ENCODE peak calls at places on chromosomes 13 and 19, in eight cellular contexts. M is lower lobe of right lung; B is uterus; H is aorta; C is coronary artery; P is CD4-positive, CD25-positive, alpha-beta regulatory T cell; V is caudate nucleus; Q is fibroblast of lung. T is an unnamed sample.

GRCh38 chr13:31122143-31122542 is 39.6 kb downstream of the HSPH1 start:
- DNase-seq in M (no peak), B (no peak), H (no peak), C (no peak), P (no peak), V (no peak), Q (no peak), T (no peak)

GRCh38 chr13:101739382-101740178 is 287.1 kb downstream of the ITGBL1 start:
- DNase-seq in M (no peak), B (no peak), H (no peak), C (no peak), P (no peak), V (no peak), Q (no peak), T (no peak)

GRCh38 chr13:106348032-106348431 is 187.4 kb downstream of the EFNB2 start:
- DNase-seq in M (no peak), B (no peak), H (no peak), C (no peak), P (no peak), V (no peak), Q (peak), T (no peak)

GRCh38 chr13:95510950-95511349 is 41.6 kb upstream of the CLDN10 start:
- DNase-seq in M (no peak), B (no peak), H (no peak), C (no peak), P (no peak), V (no peak), Q (no peak), T (no peak)

GRCh38 chr13:62130016-62130970 is 714.6 kb upstream of the PCDH20 start:
- DNase-seq in M (no peak), B (no peak), H (no peak), C (no peak), P (no peak), V (no peak), Q (no peak), T (no peak)

GRCh38 chr13:98405107-98405571 is 171.8 kb downstream of the STK24 start:
- DNase-seq in M (no peak), B (no peak), H (no peak), C (no peak), P (no peak), V (no peak), Q (peak), T (no peak)

GRCh38 chr13:69565334-69565733 is 542.3 kb upstream of the ATXN8OS start:
- DNase-seq in M (no peak), B (no peak), H (no peak), C (no peak), P (no peak), V (no peak), Q (peak), T (no peak)

GRCh38 chr19:29696045-29696682 is 18.9 kb downstream of the C19orf12 start:
- DNase-seq in M (no peak), B (no peak), H (peak), C (peak), P (no peak), V (no peak), Q (no peak), T (no peak)

GRCh38 chr19:18460900-18461299 is 23.0 kb upstream of the ISYNA1 start:
- DNase-seq in M (no peak), B (no peak), H (no peak), C (no peak), P (no peak), V (no peak), Q (no peak), T (no peak)

GRCh38 chr19:35587326-35587725 is 1.4 kb downstream of the PMIS2 start:
- DNase-seq in M (no peak), B (no peak), H (no peak), C (no peak), P (no peak), V (no peak), Q (peak), T (no peak)

GRCh38 chr13:110640591-110641029 is 25.3 kb downstream of the NAXD start:
- DNase-seq in M (no peak), B (no peak), H (no peak), C (no peak), P (no peak), V (no peak), Q (peak), T (no peak)

GRCh38 chr13:48570225-48570828 is 37.4 kb upstream of the RCBTB2 start:
- DNase-seq in M (peak), B (no peak), H (peak), C (no peak), P (no peak), V (no peak), Q (no peak), T (no peak)

GRCh38 chr13:51782026-51782710 is 21.8 kb downstream of the DHRS12 start:
- DNase-seq in M (no peak), B (no peak), H (no peak), C (no peak), P (no peak), V (no peak), Q (no peak), T (no peak)

GRCh38 chr13:100525453-100526298 is 62.9 kb downstream of the GGACT start:
- DNase-seq in M (no peak), B (no peak), H (no peak), C (peak), P (no peak), V (no peak), Q (no peak), T (no peak)

GRCh38 chr19:3146677-3147100 is 10.9 kb downstream of the GNA15 start:
- DNase-seq in M (peak), B (no peak), H (peak), C (no peak), P (peak), V (no peak), Q (no peak), T (peak)

GRCh38 chr19:38394488-38394887 is 6.0 kb downstream of the SPRED3 start:
- DNase-seq in M (no peak), B (no peak), H (no peak), C (no peak), P (peak), V (no peak), Q (no peak), T (peak)

GRCh38 chr13:42553098-42554046 is 20.6 kb upstream of the TNFSF11 start:
- DNase-seq in M (no peak), B (no peak), H (no peak), C (no peak), P (no peak), V (no peak), Q (peak), T (no peak)

GRCh38 chr13:111947876-111948275 is 119.1 kb upstream of the SOX1 start:
- DNase-seq in M (no peak), B (no peak), H (no peak), C (no peak), P (no peak), V (no peak), Q (no peak), T (no peak)

GRCh38 chr19:33429891-33430673 is 56.6 kb downstream of the CEBPG start:
- DNase-seq in M (peak), B (no peak), H (peak), C (no peak), P (peak), V (no peak), Q (no peak), T (peak)

GRCh38 chr13:108597943-108598342 is 31.5 kb upstream of the MYO16 start:
- DNase-seq in M (no peak), B (no peak), H (no peak), C (no peak), P (no peak), V (no peak), Q (peak), T (no peak)

GRCh38 chr13:21106089-21106488 is 44.7 kb upstream of the LATS2 start:
- DNase-seq in M (no peak), B (no peak), H (no peak), C (no peak), P (no peak), V (no peak), Q (peak), T (no peak)

GRCh38 chr13:31310356-31310755 is 110.6 kb downstream of the B3GLCT start:
- DNase-seq in M (no peak), B (no peak), H (no peak), C (no peak), P (no peak), V (no peak), Q (no peak), T (no peak)

GRCh38 chr19:41927810-41928192 is 448 bp downstream of the ERFL start:
- DNase-seq in M (no peak), B (no peak), H (no peak), C (no peak), P (no peak), V (no peak), Q (no peak), T (no peak)

GRCh38 chr13:113656831-113657671 is 947 bp downstream of the ATP4B start:
- DNase-seq in M (peak), B (peak), H (peak), C (peak), P (no peak), V (no peak), Q (no peak), T (no peak)

GRCh38 chr13:73248711-73249580 is 190.1 kb downstream of the KLF5 start:
- DNase-seq in M (no peak), B (no peak), H (no peak), C (no peak), P (no peak), V (no peak), Q (peak), T (no peak)

GRCh38 chr19:56866563-56866962 is 26.0 kb upstream of the PEG3 start:
- DNase-seq in M (no peak), B (peak), H (no peak), C (no peak), P (no peak), V (no peak), Q (no peak), T (no peak)

GRCh38 chr19:48499352-48500090 is 12.1 kb downstream of the LMTK3 start:
- DNase-seq in M (no peak), B (no peak), H (no peak), C (no peak), P (no peak), V (no peak), Q (no peak), T (no peak)

GRCh38 chr13:71320452-71320851 is 546.6 kb downstream of the DACH1 start:
- DNase-seq in M (no peak), B (no peak), H (no peak), C (no peak), P (peak), V (no peak), Q (no peak), T (no peak)

DNA sequence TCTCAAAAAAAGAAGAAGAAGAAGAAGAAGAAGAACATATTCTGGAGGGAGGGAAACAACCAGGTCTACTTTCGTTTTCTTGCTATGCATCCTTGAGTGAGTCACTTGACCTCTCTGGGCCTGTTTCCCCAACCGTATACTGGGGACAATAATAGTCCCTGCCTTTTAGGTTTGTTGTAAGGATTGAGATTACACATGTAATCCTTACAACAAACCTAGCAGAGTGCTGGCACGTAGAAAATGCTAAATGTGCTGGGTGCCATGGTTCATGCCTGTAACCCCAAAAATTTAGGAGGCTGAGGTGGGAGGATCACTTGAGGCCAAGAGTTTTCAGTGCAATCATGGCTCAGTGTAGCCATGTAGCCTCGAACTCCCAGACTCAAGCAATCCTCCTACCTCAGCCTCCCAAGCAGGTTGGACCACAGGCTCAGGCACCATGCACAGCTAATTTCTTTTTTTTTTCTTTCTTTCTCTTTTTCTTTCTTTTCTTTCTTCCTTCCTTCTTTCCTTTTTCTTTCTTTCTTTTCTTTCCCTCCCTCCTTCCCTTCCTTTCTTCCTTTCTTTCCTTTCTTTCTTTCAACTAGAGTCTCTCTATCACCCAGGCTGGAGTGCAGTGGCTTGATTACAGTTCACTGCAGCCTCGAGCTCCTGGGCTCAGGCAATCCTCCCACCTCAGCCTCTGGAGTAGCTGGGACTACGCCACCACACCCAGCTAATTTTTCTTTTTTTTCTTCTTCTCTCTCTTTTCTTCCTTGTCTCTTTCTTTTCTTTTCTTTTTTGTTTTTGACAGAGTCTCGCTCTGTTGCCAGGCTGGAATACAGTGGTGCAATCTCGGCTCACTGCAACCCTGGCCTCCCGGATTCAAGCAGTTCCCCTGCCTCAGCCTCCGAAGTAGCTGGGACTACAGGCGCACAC is 7.0 kb downstream of the IER2 start:
- DNase-seq in M (no peak), B (no peak), H (no peak), C (no peak), P (peak), V (no peak), Q (no peak), T (no peak)
- H3K27ac ChIP-seq in M (peak), B (no peak), H (no peak), C (no peak), P (peak), V (no peak), Q (no peak), T (peak)

GRCh38 chr19:46988614-46989230 is 30.9 kb upstream of the NPAS1 start:
- DNase-seq in M (no peak), B (no peak), H (no peak), C (no peak), P (no peak), V (no peak), Q (no peak), T (no peak)
- H3K27ac ChIP-seq in M (no peak), B (no peak), H (no peak), C (no peak), P (no peak), V (no peak), Q (no peak), T (no peak)

GRCh38 chr13:77480071-77480470 is 55.4 kb upstream of the SCEL start:
- DNase-seq in M (no peak), B (no peak), H (no peak), C (no peak), P (no peak), V (no peak), Q (no peak), T (no peak)
- H3K27ac ChIP-seq in M (no peak), B (no peak), H (no peak), C (no peak), P (no peak), V (no peak), Q (no peak), T (no peak)

GRCh38 chr19:8517551-8518442 is 3.8 kb upstream of the ZNF414 start:
- DNase-seq in M (no peak), B (no peak), H (no peak), C (no peak), P (peak), V (no peak), Q (no peak), T (peak)
- H3K27ac ChIP-seq in M (peak), B (no peak), H (no peak), C (no peak), P (peak), V (no peak), Q (peak), T (peak)

T was measured in naive thymus-derived CD4-positive, alpha-beta T cell.